ENCODE peak calls at places on chromosome 10, in eight cellular contexts. One of them, this sample, is unnamed.

GRCh38 chr10:122140477-122140902 is 130.6 kb upstream of the BTBD16 start:
- DNase-seq in IMR-90: peak; percentile 66
- DNase-seq in heart right ventricle: peak; percentile 53
- DNase-seq in spleen: no peak
- DNase-seq in psoas muscle: peak; percentile 49
- DNase-seq in adrenal gland: no peak
- DNase-seq in iPS DF 6.9: no peak
- DNase-seq in CD8-positive, alpha-beta memory T cell: no peak
- DNase-seq in this sample: peak; percentile 49

GRCh38 chr10:90222939-90223338 is 521.5 kb downstream of the KIF20B start:
- DNase-seq in spleen: no peak
- DNase-seq in psoas muscle: no peak
- DNase-seq in iPS DF 6.9: no peak
- DNase-seq in adrenal gland: no peak
- DNase-seq in IMR-90: no peak
- DNase-seq in heart right ventricle: no peak
- DNase-seq in CD8-positive, alpha-beta memory T cell: no peak
- DNase-seq in this sample: no peak

GRCh38 chr10:53223846-53224245 is 451.3 kb upstream of the MBL2 start:
- DNase-seq in CD8-positive, alpha-beta memory T cell: no peak
- DNase-seq in iPS DF 6.9: no peak
- DNase-seq in spleen: no peak
- DNase-seq in psoas muscle: no peak
- DNase-seq in adrenal gland: no peak
- DNase-seq in heart right ventricle: no peak
- DNase-seq in IMR-90: no peak
- DNase-seq in this sample: no peak

GRCh38 chr10:111297351-111297848 is 220.6 kb downstream of the ADRA2A start:
- DNase-seq in adrenal gland: peak; percentile 19
- DNase-seq in psoas muscle: no peak
- DNase-seq in iPS DF 6.9: no peak
- DNase-seq in IMR-90: no peak
- DNase-seq in CD8-positive, alpha-beta memory T cell: no peak
- DNase-seq in spleen: no peak
- DNase-seq in heart right ventricle: no peak
- DNase-seq in this sample: peak; percentile 4

GRCh38 chr10:104657458-104657857 is 16.4 kb downstream of the SORCS3 start:
- DNase-seq in heart right ventricle: no peak
- DNase-seq in iPS DF 6.9: no peak
- DNase-seq in IMR-90: no peak
- DNase-seq in psoas muscle: no peak
- DNase-seq in spleen: no peak
- DNase-seq in CD8-positive, alpha-beta memory T cell: no peak
- DNase-seq in adrenal gland: no peak
- DNase-seq in this sample: peak; percentile 35

GRCh38 chr10:33937987-33938386 is 603.5 kb upstream of the NRP1 start:
- DNase-seq in psoas muscle: no peak
- DNase-seq in heart right ventricle: no peak
- DNase-seq in spleen: no peak
- DNase-seq in IMR-90: no peak
- DNase-seq in adrenal gland: no peak
- DNase-seq in iPS DF 6.9: no peak
- DNase-seq in CD8-positive, alpha-beta memory T cell: no peak
- DNase-seq in this sample: no peak

GRCh38 chr10:132204078-132204780 is 17.5 kb downstream of the DPYSL4 start:
- DNase-seq in spleen: peak; percentile 61
- DNase-seq in psoas muscle: no peak
- DNase-seq in CD8-positive, alpha-beta memory T cell: peak; percentile 30
- DNase-seq in adrenal gland: no peak
- DNase-seq in iPS DF 6.9: no peak
- DNase-seq in heart right ventricle: no peak
- DNase-seq in IMR-90: no peak
- DNase-seq in this sample: no peak

GRCh38 chr10:16491933-16492332 is 29.7 kb downstream of the C1QL3 start:
- DNase-seq in IMR-90: no peak
- DNase-seq in heart right ventricle: no peak
- DNase-seq in adrenal gland: no peak
- DNase-seq in CD8-positive, alpha-beta memory T cell: no peak
- DNase-seq in spleen: no peak
- DNase-seq in iPS DF 6.9: no peak
- DNase-seq in psoas muscle: no peak
- DNase-seq in this sample: no peak

GRCh38 chr10:82683989-82684388 is 809.0 kb downstream of the NRG3 start:
- DNase-seq in adrenal gland: no peak
- DNase-seq in spleen: no peak
- DNase-seq in heart right ventricle: no peak
- DNase-seq in CD8-positive, alpha-beta memory T cell: no peak
- DNase-seq in psoas muscle: no peak
- DNase-seq in iPS DF 6.9: no peak
- DNase-seq in IMR-90: no peak
- DNase-seq in this sample: no peak

GRCh38 chr10:33655921-33656320 is 321.5 kb upstream of the NRP1 start:
- DNase-seq in IMR-90: no peak
- DNase-seq in spleen: no peak
- DNase-seq in heart right ventricle: no peak
- DNase-seq in CD8-positive, alpha-beta memory T cell: no peak
- DNase-seq in psoas muscle: no peak
- DNase-seq in iPS DF 6.9: no peak
- DNase-seq in adrenal gland: no peak
- DNase-seq in this sample: peak; percentile 38

GRCh38 chr10:46992794-46993552 is 81.7 kb downstream of the PTPN20 start:
- DNase-seq in spleen: no peak
- DNase-seq in adrenal gland: peak; percentile 30
- DNase-seq in heart right ventricle: peak; percentile 29
- DNase-seq in iPS DF 6.9: no peak
- DNase-seq in CD8-positive, alpha-beta memory T cell: no peak
- DNase-seq in IMR-90: peak; percentile 50
- DNase-seq in psoas muscle: peak; percentile 34
- DNase-seq in this sample: peak; percentile 23

GRCh38 chr10:130971123-130971435 is 340.4 kb downstream of the TCERG1L start:
- DNase-seq in psoas muscle: no peak
- DNase-seq in heart right ventricle: no peak
- DNase-seq in adrenal gland: no peak
- DNase-seq in spleen: no peak
- DNase-seq in CD8-positive, alpha-beta memory T cell: no peak
- DNase-seq in iPS DF 6.9: no peak
- DNase-seq in IMR-90: no peak
- DNase-seq in this sample: no peak

GRCh38 chr10:95840681-95841080 is 67.1 kb upstream of the CC2D2B start:
- DNase-seq in heart right ventricle: no peak
- DNase-seq in spleen: no peak
- DNase-seq in iPS DF 6.9: no peak
- DNase-seq in CD8-positive, alpha-beta memory T cell: no peak
- DNase-seq in psoas muscle: no peak
- DNase-seq in IMR-90: no peak
- DNase-seq in adrenal gland: no peak
- DNase-seq in this sample: no peak

GRCh38 chr10:69839696-69840345 is 38.1 kb downstream of the COL13A1 start:
- DNase-seq in psoas muscle: no peak
- DNase-seq in spleen: no peak
- DNase-seq in iPS DF 6.9: no peak
- DNase-seq in IMR-90: peak; percentile 73
- DNase-seq in heart right ventricle: no peak
- DNase-seq in CD8-positive, alpha-beta memory T cell: peak; percentile 9
- DNase-seq in adrenal gland: no peak
- DNase-seq in this sample: peak; percentile 78

GRCh38 chr10:24214762-24215161 is 5.8 kb downstream of the KIAA1217 start:
- DNase-seq in iPS DF 6.9: no peak
- DNase-seq in spleen: no peak
- DNase-seq in IMR-90: no peak
- DNase-seq in adrenal gland: peak; percentile 31
- DNase-seq in CD8-positive, alpha-beta memory T cell: no peak
- DNase-seq in heart right ventricle: no peak
- DNase-seq in psoas muscle: peak; percentile 78
- DNase-seq in this sample: no peak

DNA sequence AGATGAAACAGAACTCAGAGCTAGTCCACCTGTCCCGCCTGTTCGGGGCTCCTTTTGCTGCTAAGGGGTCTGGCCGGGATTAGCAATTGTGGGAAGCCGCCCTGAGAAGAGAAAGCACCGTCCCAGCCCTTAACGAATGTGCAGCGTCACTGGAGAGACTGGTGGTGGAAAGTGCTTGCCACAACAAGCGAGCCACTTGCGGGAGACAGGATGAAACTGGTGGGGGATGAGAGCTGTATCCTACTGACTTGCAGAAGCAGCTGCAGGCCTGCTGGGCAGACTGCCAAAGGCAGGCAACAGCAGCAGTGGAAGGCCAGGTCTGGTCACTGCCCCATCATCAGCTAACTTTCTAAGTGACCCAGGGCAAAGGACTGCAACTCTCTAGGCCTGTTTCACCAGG is 95.4 kb downstream of the FAM53B start:
- DNase-seq in iPS DF 6.9: no peak
- DNase-seq in psoas muscle: peak; percentile 82
- DNase-seq in CD8-positive, alpha-beta memory T cell: peak; percentile 79
- DNase-seq in adrenal gland: peak; percentile 87
- DNase-seq in heart right ventricle: peak; percentile 82
- DNase-seq in spleen: peak; percentile 90
- DNase-seq in IMR-90: peak; percentile 95
- DNase-seq in this sample: peak; percentile 82
- H3K4me1 ChIP-seq in iPS DF 6.9: peaks cover 12% of the 10 kb centered on the region
- H3K4me1 ChIP-seq in psoas muscle: peaks cover 90% of the 10 kb centered on the region
- H3K4me1 ChIP-seq in CD8-positive, alpha-beta memory T cell: peaks cover 98% of the 10 kb centered on the region
- H3K4me1 ChIP-seq in adrenal gland: peaks cover 86% of the 10 kb centered on the region
- H3K4me1 ChIP-seq in heart right ventricle: peaks cover 97% of the 10 kb centered on the region
- H3K4me1 ChIP-seq in spleen: peaks cover 100% of the 10 kb centered on the region
- H3K4me1 ChIP-seq in IMR-90: peaks cover 27% of the 10 kb centered on the region
- H3K4me1 ChIP-seq in this sample: peaks cover 40% of the 10 kb centered on the region

GRCh38 chr10:103111918-103112877 is 80.9 kb downstream of the NT5C2 start:
- DNase-seq in iPS DF 6.9: no peak
- DNase-seq in spleen: no peak
- DNase-seq in IMR-90: no peak
- DNase-seq in adrenal gland: no peak
- DNase-seq in heart right ventricle: no peak
- DNase-seq in CD8-positive, alpha-beta memory T cell: no peak
- DNase-seq in psoas muscle: no peak
- DNase-seq in this sample: no peak
- H3K4me1 ChIP-seq in iPS DF 6.9: no peaks in the 10 kb centered on the region
- H3K4me1 ChIP-seq in spleen: peaks cover 16% of the 10 kb centered on the region
- H3K4me1 ChIP-seq in IMR-90: peaks cover 3% of the 10 kb centered on the region
- H3K4me1 ChIP-seq in adrenal gland: peaks cover 36% of the 10 kb centered on the region
- H3K4me1 ChIP-seq in heart right ventricle: peaks cover 51% of the 10 kb centered on the region
- H3K4me1 ChIP-seq in CD8-positive, alpha-beta memory T cell: no peaks in the 10 kb centered on the region
- H3K4me1 ChIP-seq in psoas muscle: peaks cover 93% of the 10 kb centered on the region
- H3K4me1 ChIP-seq in this sample: no peaks in the 10 kb centered on the region

GRCh38 chr10:572696-573095 is 116.8 kb downstream of the DIP2C start:
- DNase-seq in psoas muscle: no peak
- DNase-seq in spleen: no peak
- DNase-seq in heart right ventricle: no peak
- DNase-seq in CD8-positive, alpha-beta memory T cell: no peak
- DNase-seq in iPS DF 6.9: no peak
- DNase-seq in IMR-90: no peak
- DNase-seq in adrenal gland: no peak
- DNase-seq in this sample: no peak

GRCh38 chr10:569961-570630 is 119.4 kb downstream of the DIP2C start:
- DNase-seq in heart right ventricle: no peak
- DNase-seq in psoas muscle: no peak
- DNase-seq in CD8-positive, alpha-beta memory T cell: no peak
- DNase-seq in iPS DF 6.9: no peak
- DNase-seq in IMR-90: no peak
- DNase-seq in adrenal gland: no peak
- DNase-seq in spleen: no peak
- DNase-seq in this sample: no peak

GRCh38 chr10:570631-571565 is 118.6 kb downstream of the DIP2C start:
- DNase-seq in spleen: no peak
- DNase-seq in heart right ventricle: no peak
- DNase-seq in IMR-90: no peak
- DNase-seq in adrenal gland: no peak
- DNase-seq in psoas muscle: no peak
- DNase-seq in iPS DF 6.9: no peak
- DNase-seq in CD8-positive, alpha-beta memory T cell: no peak
- DNase-seq in this sample: no peak

GRCh38 chr10:572066-572465 is 117.4 kb downstream of the DIP2C start:
- DNase-seq in IMR-90: no peak
- DNase-seq in iPS DF 6.9: no peak
- DNase-seq in psoas muscle: no peak
- DNase-seq in CD8-positive, alpha-beta memory T cell: no peak
- DNase-seq in adrenal gland: no peak
- DNase-seq in heart right ventricle: no peak
- DNase-seq in spleen: no peak
- DNase-seq in this sample: no peak

GRCh38 chr10:571643-572042 is 117.8 kb downstream of the DIP2C start:
- DNase-seq in spleen: no peak
- DNase-seq in CD8-positive, alpha-beta memory T cell: no peak
- DNase-seq in psoas muscle: no peak
- DNase-seq in heart right ventricle: no peak
- DNase-seq in adrenal gland: no peak
- DNase-seq in IMR-90: peak; percentile 45
- DNase-seq in iPS DF 6.9: no peak
- DNase-seq in this sample: no peak
- H3K4me1 ChIP-seq in spleen: no peaks in the 10 kb centered on the region
- H3K4me1 ChIP-seq in CD8-positive, alpha-beta memory T cell: no peaks in the 10 kb centered on the region
- H3K4me1 ChIP-seq in psoas muscle: peaks cover 25% of the 10 kb centered on the region
- H3K4me1 ChIP-seq in heart right ventricle: peaks cover 19% of the 10 kb centered on the region
- H3K4me1 ChIP-seq in adrenal gland: no peaks in the 10 kb centered on the region
- H3K4me1 ChIP-seq in IMR-90: peaks cover 9% of the 10 kb centered on the region
- H3K4me1 ChIP-seq in iPS DF 6.9: no peaks in the 10 kb centered on the region
- H3K4me1 ChIP-seq in this sample: peaks cover 7% of the 10 kb centered on the region

GRCh38 chr10:1550616-1551015 is 186.7 kb downstream of the ADARB2 start:
- DNase-seq in IMR-90: no peak
- DNase-seq in adrenal gland: no peak
- DNase-seq in iPS DF 6.9: no peak
- DNase-seq in CD8-positive, alpha-beta memory T cell: no peak
- DNase-seq in spleen: no peak
- DNase-seq in psoas muscle: no peak
- DNase-seq in heart right ventricle: no peak
- DNase-seq in this sample: no peak

GRCh38 chr10:1549591-1550290 is 187.6 kb downstream of the ADARB2 start:
- DNase-seq in psoas muscle: no peak
- DNase-seq in adrenal gland: no peak
- DNase-seq in heart right ventricle: no peak
- DNase-seq in IMR-90: no peak
- DNase-seq in iPS DF 6.9: no peak
- DNase-seq in CD8-positive, alpha-beta memory T cell: no peak
- DNase-seq in spleen: peak; percentile 41
- DNase-seq in this sample: no peak

GRCh38 chr10:1551636-1552338 is 185.5 kb downstream of the ADARB2 start:
- DNase-seq in psoas muscle: no peak
- DNase-seq in spleen: peak; percentile 61
- DNase-seq in heart right ventricle: no peak
- DNase-seq in IMR-90: no peak
- DNase-seq in CD8-positive, alpha-beta memory T cell: no peak
- DNase-seq in adrenal gland: no peak
- DNase-seq in iPS DF 6.9: no peak
- DNase-seq in this sample: no peak

GRCh38 chr10:1548596-1548995 is 188.7 kb downstream of the ADARB2 start:
- DNase-seq in CD8-positive, alpha-beta memory T cell: no peak
- DNase-seq in heart right ventricle: no peak
- DNase-seq in spleen: no peak
- DNase-seq in iPS DF 6.9: no peak
- DNase-seq in adrenal gland: no peak
- DNase-seq in IMR-90: no peak
- DNase-seq in psoas muscle: no peak
- DNase-seq in this sample: no peak

DNA sequence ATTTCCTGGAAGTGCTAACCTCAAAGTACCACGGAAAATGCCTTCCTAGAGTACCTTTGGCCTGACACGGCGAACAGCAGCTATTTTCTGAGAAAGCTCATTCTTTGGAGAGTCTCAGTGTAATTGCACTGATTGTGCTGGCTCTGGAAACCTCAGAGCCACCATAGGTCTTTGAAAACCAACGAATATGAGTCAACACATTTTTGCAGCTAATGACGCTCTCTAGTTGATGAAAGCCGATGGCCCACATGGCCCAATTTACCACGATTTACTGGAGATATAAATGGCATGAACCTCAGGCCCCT is 187.1 kb downstream of the ADARB2 start:
- DNase-seq in CD8-positive, alpha-beta memory T cell: no peak
- DNase-seq in heart right ventricle: no peak
- DNase-seq in IMR-90: no peak
- DNase-seq in adrenal gland: no peak
- DNase-seq in psoas muscle: no peak
- DNase-seq in spleen: no peak
- DNase-seq in iPS DF 6.9: no peak
- DNase-seq in this sample: no peak
- H3K4me1 ChIP-seq in CD8-positive, alpha-beta memory T cell: no peaks in the 10 kb centered on the region
- H3K4me1 ChIP-seq in heart right ventricle: no peaks in the 10 kb centered on the region
- H3K4me1 ChIP-seq in IMR-90: no peaks in the 10 kb centered on the region
- H3K4me1 ChIP-seq in adrenal gland: no peaks in the 10 kb centered on the region
- H3K4me1 ChIP-seq in psoas muscle: no peaks in the 10 kb centered on the region
- H3K4me1 ChIP-seq in spleen: no peaks in the 10 kb centered on the region
- H3K4me1 ChIP-seq in iPS DF 6.9: peaks cover 1% of the 10 kb centered on the region
- H3K4me1 ChIP-seq in this sample: no peaks in the 10 kb centered on the region